ENCODE peak calls at places on chromosome 21, in six cellular contexts. Y is left ventricle myocardium inferior, V is cardiac muscle cell, X is AG04450, Z is IMR-90, E is RWPE1. C is an unnamed sample.

GRCh38 chr21:14943636-14944035 is 121.2 kb downstream of the NRIP1 start:
- DNase-seq in Y (no peak), V (no peak), X (no peak), Z (peak), E (no peak), C (no peak)

GRCh38 chr21:16912075-16912474 is 600.8 kb upstream of the CXADR start:
- DNase-seq in Y (no peak), V (no peak), X (no peak), Z (peak), E (no peak), C (no peak)

GRCh38 chr21:17796037-17796403 is 23.1 kb downstream of the C21orf91 start:
- DNase-seq in Y (no peak), V (no peak), X (no peak), Z (no peak), E (no peak), C (no peak)

GRCh38 chr21:17343055-17343454 is 169.8 kb upstream of the CXADR start:
- DNase-seq in Y (no peak), V (peak), X (no peak), Z (peak), E (peak), C (no peak)

GRCh38 chr21:46126321-46127238 is 28.7 kb downstream of the COL6A2 start:
- DNase-seq in Y (no peak), V (no peak), X (no peak), Z (no peak), E (no peak), C (no peak)

GRCh38 chr21:28627261-28627660 is 365.4 kb downstream of the LTN1 start:
- DNase-seq in Y (no peak), V (no peak), X (no peak), Z (no peak), E (no peak), C (no peak)

GRCh38 chr21:17429936-17430335 is 82.9 kb upstream of the CXADR start:
- DNase-seq in Y (no peak), V (no peak), X (no peak), Z (no peak), E (no peak), C (no peak)

GRCh38 chr21:41564871-41565281 is 56.9 kb upstream of the TMPRSS2 start:
- DNase-seq in Y (no peak), V (no peak), X (no peak), Z (no peak), E (peak), C (no peak)

GRCh38 chr21:45482899-45483821 is 59.1 kb downstream of the SLC19A1 start:
- DNase-seq in Y (no peak), V (no peak), X (no peak), Z (no peak), E (no peak), C (no peak)

GRCh38 chr21:18951291-18952038 is 547.9 kb upstream of the TMPRSS15 start:
- DNase-seq in Y (no peak), V (peak), X (no peak), Z (no peak), E (no peak), C (no peak)

GRCh38 chr21:14072761-14073535 is 137.8 kb downstream of the LIPI start:
- DNase-seq in Y (no peak), V (no peak), X (no peak), Z (no peak), E (no peak), C (no peak)

GRCh38 chr21:28937737-28938136 is 54.9 kb downstream of the LTN1 start:
- DNase-seq in Y (no peak), V (no peak), X (no peak), Z (no peak), E (no peak), C (no peak)

GRCh38 chr21:40936771-40937261 is 89.9 kb upstream of the DSCAM start:
- DNase-seq in Y (no peak), V (no peak), X (no peak), Z (no peak), E (peak), C (no peak)

GRCh38 chr21:41634858-41635257 is 126.9 kb upstream of the TMPRSS2 start:
- DNase-seq in Y (no peak), V (no peak), X (no peak), Z (peak), E (no peak), C (no peak)

GRCh38 chr21:42846221-42846620 is 33.1 kb downstream of the WDR4 start:
- DNase-seq in Y (peak), V (no peak), X (no peak), Z (no peak), E (no peak), C (no peak)

GRCh38 chr21:44331650-44332306 is 7.4 kb downstream of the CFAP410 start:
- DNase-seq in Y (no peak), V (no peak), X (no peak), Z (peak), E (peak), C (no peak)

DNA sequence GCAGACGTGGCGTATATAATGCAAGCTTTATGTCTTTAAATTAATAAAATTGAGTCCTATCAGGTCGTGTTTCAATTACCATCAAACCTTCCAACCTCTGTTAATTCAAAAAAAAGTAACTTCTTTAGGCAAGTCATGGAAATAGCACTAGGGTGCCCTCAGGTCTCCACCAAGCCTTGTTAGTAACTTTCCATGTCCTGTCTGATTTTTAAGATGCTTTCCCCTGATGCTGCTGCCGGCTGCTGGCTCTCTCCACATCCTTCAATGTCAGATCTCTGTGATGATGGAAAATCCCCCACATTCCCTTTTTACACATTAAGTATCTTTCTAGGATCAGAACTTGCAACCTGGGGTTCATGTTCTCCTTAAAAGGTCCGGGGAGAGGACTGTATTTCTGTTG is 3.0 kb downstream of the ERG start:
- DNase-seq in Y (no peak), V (no peak), X (no peak), Z (no peak), E (no peak), C (no peak)
- TF ChIP-seq CTCF in Y (no peak), V (no peak), X (no peak), Z (no peak), E (no peak), C (no peak)

DNA sequence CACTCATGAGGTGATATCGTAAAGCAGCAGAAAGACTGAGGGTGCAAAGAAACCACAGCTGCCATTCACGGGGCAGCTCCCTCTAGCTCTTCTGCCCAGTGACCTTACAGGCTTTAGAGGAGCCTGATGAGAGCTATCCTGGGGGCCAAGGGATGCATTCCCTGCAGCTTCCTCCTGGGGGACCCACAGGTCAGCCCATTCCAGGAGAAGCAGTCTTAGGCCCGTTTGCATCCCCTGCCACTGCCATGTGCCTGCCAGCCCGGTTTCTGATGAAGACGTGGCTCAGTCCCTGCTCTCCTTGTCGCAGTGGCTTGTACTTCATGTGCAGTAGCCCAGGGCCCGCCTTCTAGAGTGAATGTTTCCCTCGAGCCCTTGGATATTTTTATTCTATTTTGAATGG is 22.8 kb downstream of the ATP5PO start:
- DNase-seq in Y (no peak), V (peak), X (no peak), Z (no peak), E (no peak), C (no peak)
- TF ChIP-seq CTCF in Y (no peak), V (no peak), X (no peak), Z (no peak), E (no peak), C (no peak)

DNA sequence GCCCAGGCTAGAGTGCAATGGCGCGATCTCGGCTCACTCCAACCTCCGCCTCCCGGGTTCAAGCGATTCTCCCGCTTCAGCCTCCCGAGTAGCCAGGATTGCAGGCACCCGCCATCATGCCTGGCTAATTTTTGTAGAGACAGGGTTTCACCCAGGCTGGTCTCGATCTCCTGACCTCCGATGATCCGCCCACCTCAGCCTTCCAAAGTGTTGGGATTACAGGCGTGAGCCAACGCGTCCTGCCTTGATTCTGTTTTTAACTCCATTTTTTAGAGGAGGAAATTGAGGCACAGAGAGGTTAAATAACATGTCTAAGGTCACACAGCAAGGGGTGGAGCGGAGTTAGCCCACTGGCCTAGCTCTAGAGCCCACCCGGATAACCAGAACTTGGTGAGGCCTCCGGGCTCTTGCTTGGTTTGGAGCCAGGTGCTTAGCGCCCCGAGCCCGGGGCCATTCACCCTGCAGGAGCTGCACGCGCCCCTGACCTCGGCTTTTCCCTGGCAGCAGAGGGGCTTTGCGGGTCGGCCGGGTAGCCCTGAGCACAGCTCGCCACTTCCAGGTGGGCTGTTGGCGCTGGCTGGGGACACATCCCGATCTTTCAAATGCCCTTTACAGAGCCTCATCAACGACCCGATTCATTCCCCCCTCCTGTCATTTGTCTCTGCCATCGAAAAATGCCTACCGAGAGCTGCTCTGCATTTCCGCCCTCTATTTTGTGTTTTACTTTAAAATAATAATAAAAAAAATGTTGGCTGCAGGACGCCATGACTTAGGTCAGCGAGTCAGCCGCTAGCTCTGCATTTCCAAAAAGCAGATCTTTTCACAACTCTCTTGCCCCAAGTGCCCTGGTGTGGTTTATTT is 11.2 kb downstream of the SIM2 start:
- DNase-seq in Y (no peak), V (no peak), X (no peak), Z (no peak), E (no peak), C (no peak)
- TF ChIP-seq CTCF in Y (no peak), V (no peak), X (no peak), Z (no peak), E (no peak), C (no peak)

GRCh38 chr21:36694593-36695282 is 4.2 kb upstream of the SIM2 start:
- DNase-seq in Y (no peak), V (no peak), X (no peak), Z (no peak), E (no peak), C (no peak)

GRCh38 chr21:36694041-36694515 is 4.8 kb upstream of the SIM2 start:
- DNase-seq in Y (no peak), V (no peak), X (no peak), Z (peak), E (no peak), C (peak)

GRCh38 chr21:36692125-36692843 is 6.6 kb upstream of the SIM2 start:
- DNase-seq in Y (no peak), V (no peak), X (no peak), Z (no peak), E (no peak), C (no peak)

GRCh38 chr21:36692844-36693143 is 6.1 kb upstream of the SIM2 start:
- DNase-seq in Y (no peak), V (no peak), X (no peak), Z (no peak), E (no peak), C (no peak)

DNA sequence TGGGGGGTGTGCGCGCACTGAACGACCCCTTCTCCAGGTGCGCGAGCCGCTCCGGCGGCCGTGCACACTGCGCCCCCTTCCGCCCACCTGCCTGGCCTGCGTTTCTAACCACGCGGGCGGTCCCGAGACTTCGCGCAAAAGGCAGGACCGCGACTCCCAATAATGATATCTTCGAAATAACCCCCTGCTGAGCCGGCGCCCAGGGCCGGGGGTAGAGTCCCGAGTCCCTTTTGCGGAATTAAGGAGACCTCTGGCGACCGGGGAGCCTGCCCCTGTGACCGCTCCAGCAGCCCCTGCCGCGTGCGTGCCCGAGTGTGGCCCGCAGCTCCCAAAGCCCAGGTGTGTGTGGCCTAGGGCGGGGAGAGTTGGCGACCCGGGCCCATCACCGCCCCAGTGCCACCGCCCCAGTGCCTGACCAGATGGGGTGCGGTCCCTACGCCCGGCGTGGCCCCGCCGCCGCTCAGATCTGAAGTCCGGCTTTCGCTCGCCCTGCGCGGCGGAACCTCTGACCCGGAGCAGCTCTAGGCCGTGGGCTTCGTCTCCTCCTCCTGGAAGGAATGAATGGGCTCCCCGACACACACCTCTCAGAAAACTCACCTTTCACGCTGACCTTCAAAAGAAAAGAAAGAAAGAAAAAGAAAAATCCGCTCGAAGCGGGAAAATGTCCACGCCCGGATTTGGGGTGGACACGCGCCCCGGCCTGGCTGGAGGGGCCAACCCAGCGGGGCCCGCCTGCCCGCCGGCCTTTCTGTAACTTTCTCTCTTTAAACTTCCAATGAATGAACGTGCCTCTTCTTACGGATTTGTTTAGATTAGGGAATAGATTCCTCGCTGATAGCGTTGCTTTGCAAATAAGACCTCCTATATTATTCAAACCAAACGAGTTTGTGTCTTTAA is 5.5 kb upstream of the SIM2 start:
- DNase-seq in Y (no peak), V (peak), X (no peak), Z (no peak), E (no peak), C (no peak)
- TF ChIP-seq CTCF in Y (no peak), V (no peak), X (peak), Z (peak), E (peak), C (peak)

DNA sequence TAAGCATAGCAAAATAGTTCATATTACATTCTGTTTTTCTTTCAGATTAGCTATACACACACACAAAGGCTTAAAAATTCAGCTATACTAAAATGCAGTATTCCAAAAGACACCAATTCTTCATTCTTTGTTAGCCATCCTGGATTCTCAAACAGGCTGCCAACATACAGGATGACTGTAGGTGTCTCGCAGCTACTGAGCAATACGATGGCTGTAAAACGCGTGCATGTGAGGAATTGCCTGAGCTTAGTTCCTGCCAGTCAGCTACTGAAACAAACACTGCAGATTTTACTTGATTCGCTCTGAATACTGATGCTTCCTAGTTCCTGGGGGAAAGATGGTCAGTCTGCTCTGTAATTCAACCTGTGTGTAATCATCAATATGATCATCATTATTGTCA is 24.7 kb upstream of the HMGN1 start:
- DNase-seq in Y (no peak), V (peak), X (no peak), Z (peak), E (peak), C (no peak)
- TF ChIP-seq CTCF in Y (peak), V (peak), X (peak), Z (peak), E (peak), C (peak)

DNA sequence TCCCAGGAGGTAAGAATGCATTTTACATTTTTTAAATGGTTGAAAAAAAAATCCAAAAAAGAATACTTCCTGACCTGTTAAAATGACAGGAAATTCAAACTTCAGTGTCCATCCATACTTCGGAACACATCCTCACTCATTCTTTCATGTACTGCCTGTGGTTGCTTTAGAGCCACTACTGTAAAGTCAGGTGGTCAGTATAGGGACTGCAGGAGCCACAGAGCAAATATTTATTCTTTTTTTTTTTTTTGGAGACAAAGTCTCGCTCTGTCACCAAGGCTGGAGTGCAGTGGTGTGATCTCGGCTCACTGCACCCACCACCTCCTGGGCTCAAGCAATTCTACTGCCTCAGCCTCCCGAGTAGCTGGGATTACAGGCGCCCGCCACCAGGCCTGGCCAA is 124.7 kb downstream of the CLIC6 start:
- DNase-seq in Y (no peak), V (no peak), X (no peak), Z (no peak), E (no peak), C (no peak)
- TF ChIP-seq CTCF in Y (no peak), V (no peak), X (no peak), Z (no peak), E (no peak), C (no peak)

DNA sequence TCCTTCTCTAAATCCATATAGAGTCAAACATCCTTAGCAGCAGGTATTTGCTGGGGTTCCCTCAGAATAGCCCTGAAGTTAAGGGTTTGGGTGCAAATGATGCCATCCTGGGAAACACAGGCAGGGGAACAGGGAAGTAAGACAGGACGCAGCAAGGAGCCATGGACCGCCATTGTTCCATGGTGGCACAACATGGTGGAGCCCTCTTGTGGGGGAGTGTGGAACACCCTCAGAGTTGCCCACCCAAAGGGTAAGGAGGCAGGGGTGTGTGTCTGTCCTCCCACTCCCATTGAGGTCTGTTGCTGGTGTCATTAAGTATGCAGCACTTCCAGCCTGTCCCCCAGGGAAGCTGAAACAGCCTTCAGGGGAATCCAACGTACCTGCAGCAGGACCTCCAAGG is 20.4 kb upstream of the RCAN1 start:
- DNase-seq in Y (no peak), V (no peak), X (no peak), Z (no peak), E (no peak), C (no peak)
- TF ChIP-seq CTCF in Y (peak), V (peak), X (peak), Z (peak), E (no peak), C (peak)

GRCh38 chr21:32690085-32690484 is 37.7 kb downstream of the SYNJ1 start:
- DNase-seq in Y (no peak), V (no peak), X (no peak), Z (peak), E (no peak), C (no peak)

GRCh38 chr21:32693581-32693980 is 34.2 kb downstream of the SYNJ1 start:
- DNase-seq in Y (no peak), V (no peak), X (no peak), Z (no peak), E (no peak), C (no peak)

GRCh38 chr21:32682696-32683474 is 44.9 kb downstream of the SYNJ1 start:
- DNase-seq in Y (no peak), V (no peak), X (no peak), Z (no peak), E (no peak), C (peak)

DNA sequence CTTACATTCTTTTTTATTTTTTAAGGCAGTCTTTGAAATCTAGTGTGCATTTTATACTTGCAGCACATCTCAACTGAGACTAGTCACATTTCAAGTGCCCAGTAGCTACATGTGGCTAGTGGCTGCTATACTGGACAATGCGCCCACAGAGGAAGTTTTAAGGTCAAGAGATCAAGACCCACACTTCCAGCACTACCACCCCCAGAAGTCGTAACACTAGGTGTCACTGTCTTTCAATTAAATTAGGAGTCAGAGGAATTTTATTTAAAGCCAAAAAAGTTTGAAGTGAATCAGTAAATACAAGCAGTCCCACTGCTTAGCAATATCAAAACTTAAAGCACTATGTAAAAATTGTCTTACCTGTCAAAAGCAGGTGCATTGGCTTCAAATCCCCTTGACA is 39.9 kb downstream of the SYNJ1 start:
- DNase-seq in Y (no peak), V (no peak), X (no peak), Z (no peak), E (peak), C (no peak)
- TF ChIP-seq CTCF in Y (peak), V (no peak), X (no peak), Z (no peak), E (no peak), C (peak)

DNA sequence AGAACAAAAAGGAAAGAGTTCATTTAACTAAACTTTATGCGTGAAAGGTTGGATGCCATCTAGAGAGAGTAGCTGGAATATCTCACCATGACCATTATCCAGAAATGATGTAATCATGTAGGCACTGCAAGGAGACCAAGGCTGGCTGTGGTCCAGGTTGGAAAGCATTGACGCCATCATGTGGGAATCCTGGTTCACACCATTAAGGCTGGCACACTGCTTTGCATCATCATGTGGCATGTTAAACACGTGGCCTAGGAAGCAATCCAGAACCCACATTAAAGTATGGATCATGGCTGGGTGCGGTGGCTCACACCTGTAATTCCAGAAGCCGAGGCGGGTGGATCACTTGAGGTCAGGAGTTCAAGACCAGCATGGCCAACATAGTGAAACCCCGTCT is 4.3 kb downstream of the ADAMTS1 start:
- DNase-seq in Y (peak), V (no peak), X (no peak), Z (peak), E (no peak), C (peak)
- TF ChIP-seq CTCF in Y (no peak), V (no peak), X (no peak), Z (peak), E (no peak), C (peak)

C was measured in epithelial cell of proximal tubule.